ENCODE peak calls at places on chromosomes 1 and 21, in six cellular contexts. One of them, this sample, is unnamed.

GRCh38 chr1:113981962-113982931 is 3.0 kb downstream of the OLFML3 start:
- DNase-seq in Karpas-422: no peak
- DNase-seq in GM23338: no peak
- DNase-seq in fibroblast of gingiva: peak; percentile 85
- DNase-seq in CD8-positive, alpha-beta memory T cell: no peak
- DNase-seq in lung: peak; percentile 64
- DNase-seq in this sample: peak; percentile 82

GRCh38 chr1:4613606-4614370 is 40.6 kb upstream of the AJAP1 start:
- DNase-seq in Karpas-422: no peak
- DNase-seq in GM23338: no peak
- DNase-seq in fibroblast of gingiva: no peak
- DNase-seq in CD8-positive, alpha-beta memory T cell: no peak
- DNase-seq in lung: no peak
- DNase-seq in this sample: no peak

GRCh38 chr1:97192872-97193572 is 471.4 kb downstream of the PTBP2 start:
- DNase-seq in Karpas-422: no peak
- DNase-seq in GM23338: no peak
- DNase-seq in fibroblast of gingiva: peak; percentile 83
- DNase-seq in CD8-positive, alpha-beta memory T cell: no peak
- DNase-seq in lung: peak; percentile 29
- DNase-seq in this sample: peak; percentile 99

GRCh38 chr21:41932576-41933258 is 21.1 kb downstream of the C2CD2 start:
- DNase-seq in Karpas-422: no peak
- DNase-seq in GM23338: no peak
- DNase-seq in fibroblast of gingiva: no peak
- DNase-seq in CD8-positive, alpha-beta memory T cell: no peak
- DNase-seq in lung: no peak
- DNase-seq in this sample: peak; percentile 56

GRCh38 chr1:183609313-183609712 is 19.1 kb upstream of the NCF2 start:
- DNase-seq in Karpas-422: peak; percentile 87
- DNase-seq in GM23338: peak; percentile 31
- DNase-seq in fibroblast of gingiva: peak; percentile 74
- DNase-seq in CD8-positive, alpha-beta memory T cell: no peak
- DNase-seq in lung: peak; percentile 52
- DNase-seq in this sample: peak; percentile 81

GRCh38 chr1:228236744-228237143 is 28.9 kb downstream of the OBSCN start:
- DNase-seq in Karpas-422: peak; percentile 81
- DNase-seq in GM23338: peak; percentile 94
- DNase-seq in fibroblast of gingiva: peak; percentile 26
- DNase-seq in CD8-positive, alpha-beta memory T cell: no peak
- DNase-seq in lung: no peak
- DNase-seq in this sample: peak; percentile 29

GRCh38 chr1:221877365-221877764 is 135.5 kb upstream of the DUSP10 start:
- DNase-seq in Karpas-422: no peak
- DNase-seq in GM23338: no peak
- DNase-seq in fibroblast of gingiva: no peak
- DNase-seq in CD8-positive, alpha-beta memory T cell: no peak
- DNase-seq in lung: no peak
- DNase-seq in this sample: no peak

GRCh38 chr1:229087339-229087738 is 183.6 kb upstream of the RAB4A start:
- DNase-seq in Karpas-422: no peak
- DNase-seq in GM23338: no peak
- DNase-seq in fibroblast of gingiva: no peak
- DNase-seq in CD8-positive, alpha-beta memory T cell: no peak
- DNase-seq in lung: no peak
- DNase-seq in this sample: no peak

GRCh38 chr1:22801753-22802152 is 91.1 kb downstream of the EPHB2 start:
- DNase-seq in Karpas-422: peak; percentile 78
- DNase-seq in GM23338: peak; percentile 68
- DNase-seq in fibroblast of gingiva: no peak
- DNase-seq in CD8-positive, alpha-beta memory T cell: no peak
- DNase-seq in lung: no peak
- DNase-seq in this sample: no peak

GRCh38 chr1:176541663-176542062 is 78.7 kb downstream of the PAPPA2 start:
- DNase-seq in Karpas-422: no peak
- DNase-seq in GM23338: no peak
- DNase-seq in fibroblast of gingiva: no peak
- DNase-seq in CD8-positive, alpha-beta memory T cell: no peak
- DNase-seq in lung: no peak
- DNase-seq in this sample: no peak

GRCh38 chr1:30756545-30757195 is 904 bp downstream of the LAPTM5 start:
- DNase-seq in Karpas-422: peak; percentile 84
- DNase-seq in GM23338: no peak
- DNase-seq in fibroblast of gingiva: peak; percentile 80
- DNase-seq in CD8-positive, alpha-beta memory T cell: peak; percentile 78
- DNase-seq in lung: peak; percentile 75
- DNase-seq in this sample: peak; percentile 82

GRCh38 chr1:36341626-36342320 is 18.3 kb upstream of the EVA1B start:
- DNase-seq in Karpas-422: no peak
- DNase-seq in GM23338: no peak
- DNase-seq in fibroblast of gingiva: no peak
- DNase-seq in CD8-positive, alpha-beta memory T cell: no peak
- DNase-seq in lung: no peak
- DNase-seq in this sample: no peak

GRCh38 chr1:92886886-92887419 is 55.1 kb downstream of the RPL5 start:
- DNase-seq in Karpas-422: no peak
- DNase-seq in GM23338: no peak
- DNase-seq in fibroblast of gingiva: no peak
- DNase-seq in CD8-positive, alpha-beta memory T cell: no peak
- DNase-seq in lung: no peak
- DNase-seq in this sample: no peak

GRCh38 chr1:234515411-234515810 is 36.4 kb upstream of the TARBP1 start:
- DNase-seq in Karpas-422: peak; percentile 23
- DNase-seq in GM23338: peak; percentile 35
- DNase-seq in fibroblast of gingiva: peak; percentile 42
- DNase-seq in CD8-positive, alpha-beta memory T cell: no peak
- DNase-seq in lung: no peak
- DNase-seq in this sample: peak; percentile 59

GRCh38 chr21:45511007-45511406 is 31.2 kb downstream of the SLC19A1 start:
- DNase-seq in Karpas-422: no peak
- DNase-seq in GM23338: no peak
- DNase-seq in fibroblast of gingiva: no peak
- DNase-seq in CD8-positive, alpha-beta memory T cell: no peak
- DNase-seq in lung: no peak
- DNase-seq in this sample: no peak

GRCh38 chr1:65958561-65959350 is 166.1 kb downstream of the PDE4B start:
- DNase-seq in Karpas-422: peak; percentile 85
- DNase-seq in GM23338: peak; percentile 62
- DNase-seq in fibroblast of gingiva: peak; percentile 28
- DNase-seq in CD8-positive, alpha-beta memory T cell: peak; percentile 56
- DNase-seq in lung: no peak
- DNase-seq in this sample: peak; percentile 60

GRCh38 chr1:71304125-71304524 is 223.3 kb upstream of the ZRANB2 start:
- DNase-seq in Karpas-422: no peak
- DNase-seq in GM23338: no peak
- DNase-seq in fibroblast of gingiva: no peak
- DNase-seq in CD8-positive, alpha-beta memory T cell: no peak
- DNase-seq in lung: no peak
- DNase-seq in this sample: no peak

GRCh38 chr1:240526321-240526720 is 85.6 kb downstream of the GREM2 start:
- DNase-seq in Karpas-422: no peak
- DNase-seq in GM23338: peak; percentile 21
- DNase-seq in fibroblast of gingiva: peak; percentile 8
- DNase-seq in CD8-positive, alpha-beta memory T cell: no peak
- DNase-seq in lung: no peak
- DNase-seq in this sample: peak; percentile 56